ENCODE peak calls at places on chromosomes 13 and 19, in seven cellular contexts. C is fibroblast of lung, D is RWPE1, M is psoas muscle, I is Peyer's patch, W is neural crest cell, B is uterus. N is an unnamed sample.

GRCh38 chr13:20973886-20974285 is 71.3 kb upstream of the XPO4 start:
- DNase-seq in C (no peak), D (no peak), M (no peak), I (no peak), W (no peak), B (no peak), N (no peak)

GRCh38 chr13:23632741-23633140 is 62.5 kb downstream of the TNFRSF19 start:
- DNase-seq in C (no peak), D (no peak), M (no peak), I (no peak), W (no peak), B (no peak), N (no peak)

GRCh38 chr19:56167064-56167578 is 8.7 kb upstream of the GALP start:
- DNase-seq in C (no peak), D (peak), M (no peak), I (no peak), W (no peak), B (no peak), N (no peak)

GRCh38 chr13:53782400-53783030 is 753.9 kb downstream of the OLFM4 start:
- DNase-seq in C (peak), D (peak), M (no peak), I (no peak), W (peak), B (no peak), N (peak)

GRCh38 chr19:38862321-38863059 is 12.7 kb upstream of the HNRNPL start:
- DNase-seq in C (peak), D (no peak), M (peak), I (peak), W (no peak), B (peak), N (no peak)

GRCh38 chr13:52749446-52749845 is 9.8 kb upstream of the CNMD start:
- DNase-seq in C (no peak), D (no peak), M (no peak), I (no peak), W (no peak), B (no peak), N (no peak)

GRCh38 chr19:35408284-35409171 is 37.7 kb downstream of the GPR42 start:
- DNase-seq in C (no peak), D (no peak), M (no peak), I (peak), W (no peak), B (no peak), N (no peak)

GRCh38 chr19:30367421-30367820 is 4.8 kb upstream of the ZNF536 start:
- DNase-seq in C (no peak), D (no peak), M (no peak), I (no peak), W (no peak), B (no peak), N (no peak)

GRCh38 chr13:40064154-40064713 is 408.8 kb downstream of the COG6 start:
- DNase-seq in C (no peak), D (no peak), M (no peak), I (no peak), W (no peak), B (no peak), N (no peak)

GRCh38 chr13:70333752-70334151 is 225.5 kb upstream of the KLHL1 start:
- DNase-seq in C (no peak), D (no peak), M (no peak), I (no peak), W (no peak), B (no peak), N (no peak)

GRCh38 chr13:95471960-95472359 is 80.6 kb upstream of the CLDN10 start:
- DNase-seq in C (no peak), D (no peak), M (no peak), I (no peak), W (no peak), B (no peak), N (no peak)

GRCh38 chr13:51557875-51558604 is 26.2 kb upstream of the WDFY2 start:
- DNase-seq in C (peak), D (peak), M (no peak), I (no peak), W (no peak), B (peak), N (no peak)

GRCh38 chr19:778910-779653 is 18.2 kb upstream of the PTBP1 start:
- DNase-seq in C (peak), D (peak), M (peak), I (peak), W (no peak), B (no peak), N (no peak)

GRCh38 chr13:112174476-112175110 is 107.6 kb downstream of the SOX1 start:
- DNase-seq in C (no peak), D (no peak), M (no peak), I (peak), W (no peak), B (no peak), N (no peak)

GRCh38 chr19:2775556-2776430 is 7.3 kb downstream of the SGTA start:
- DNase-seq in C (peak), D (no peak), M (peak), I (peak), W (no peak), B (peak), N (no peak)

GRCh38 chr13:32019612-32020233 is 11.9 kb upstream of the FRY start:
- DNase-seq in C (peak), D (peak), M (no peak), I (peak), W (peak), B (peak), N (peak)

DNA sequence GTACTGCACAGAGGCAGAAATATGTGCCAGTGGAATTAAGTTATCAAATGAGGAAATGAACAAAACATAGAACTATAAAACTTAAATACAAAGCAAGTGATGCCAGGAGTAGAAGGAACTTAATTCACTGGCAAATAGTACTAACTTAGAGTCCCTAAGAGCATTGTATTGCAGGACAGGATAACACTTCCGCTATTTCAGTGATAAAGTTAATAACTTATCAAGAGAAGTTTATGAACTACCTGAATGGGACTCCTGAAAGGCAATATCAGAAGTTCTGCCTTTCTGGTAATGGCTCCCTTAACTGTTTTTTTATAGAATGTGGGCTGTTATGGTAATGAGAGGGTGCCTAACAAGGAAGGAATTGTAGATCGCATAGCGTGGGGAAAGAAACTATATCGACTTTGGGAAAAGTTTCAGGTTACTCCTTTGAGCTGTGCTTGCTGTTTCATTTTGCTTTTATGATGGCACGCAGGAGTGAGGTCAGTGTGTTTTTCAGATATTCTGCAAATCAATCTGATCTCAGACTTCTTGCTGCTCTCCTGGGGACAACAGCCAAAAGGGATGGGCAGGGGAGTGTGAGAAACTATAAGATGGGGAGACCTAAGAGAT is 95.3 kb upstream of the MLNR start:
- DNase-seq in C (peak), D (no peak), M (no peak), I (no peak), W (no peak), B (no peak), N (no peak)
- TF ChIP-seq CTCF in C (no peak), D (no peak), M (no peak), I (no peak), W (no peak), B (no peak), N (no peak)

GRCh38 chr19:53951436-53951835 is 11.3 kb upstream of the CACNG8 start:
- DNase-seq in C (no peak), D (no peak), M (no peak), I (no peak), W (no peak), B (no peak), N (no peak)

GRCh38 chr19:53947624-53948023 is 15.1 kb upstream of the CACNG8 start:
- DNase-seq in C (no peak), D (no peak), M (no peak), I (no peak), W (no peak), B (no peak), N (no peak)

GRCh38 chr19:53953383-53953782 is 9.4 kb upstream of the CACNG8 start:
- DNase-seq in C (no peak), D (no peak), M (no peak), I (no peak), W (no peak), B (no peak), N (no peak)

GRCh38 chr19:53957448-53958167 is 5.1 kb upstream of the CACNG8 start:
- DNase-seq in C (no peak), D (no peak), M (no peak), I (no peak), W (no peak), B (no peak), N (no peak)

GRCh38 chr19:53951947-53952346 is 10.8 kb upstream of the CACNG8 start:
- DNase-seq in C (no peak), D (no peak), M (no peak), I (no peak), W (no peak), B (no peak), N (no peak)
- TF ChIP-seq CTCF in C (no peak), D (no peak), M (no peak), I (no peak), W (no peak), B (no peak), N (no peak)

DNA sequence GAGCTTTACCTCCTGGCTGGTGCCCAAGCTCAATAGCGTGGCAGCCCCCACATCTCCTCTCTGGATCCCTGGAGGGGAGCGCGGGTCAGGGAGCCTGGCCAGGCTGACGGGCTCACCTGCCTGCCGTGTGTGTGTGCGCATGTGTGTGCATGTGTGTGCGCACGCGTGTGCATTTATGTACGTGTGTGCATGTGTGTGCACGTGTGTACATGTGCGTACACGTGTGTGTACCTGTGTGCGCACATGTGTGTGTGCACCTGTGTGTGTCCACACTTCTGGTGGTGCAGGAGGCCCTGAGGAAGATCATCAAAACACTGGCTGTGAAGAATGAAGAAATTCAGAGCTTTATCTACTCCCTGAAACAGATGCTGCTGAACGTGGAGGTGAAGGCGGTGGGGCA is 1.3 kb downstream of the FSD1 start:
- DNase-seq in C (no peak), D (no peak), M (no peak), I (no peak), W (no peak), B (no peak), N (no peak)
- TF ChIP-seq CTCF in C (no peak), D (no peak), M (no peak), I (no peak), W (no peak), B (no peak), N (no peak)

DNA sequence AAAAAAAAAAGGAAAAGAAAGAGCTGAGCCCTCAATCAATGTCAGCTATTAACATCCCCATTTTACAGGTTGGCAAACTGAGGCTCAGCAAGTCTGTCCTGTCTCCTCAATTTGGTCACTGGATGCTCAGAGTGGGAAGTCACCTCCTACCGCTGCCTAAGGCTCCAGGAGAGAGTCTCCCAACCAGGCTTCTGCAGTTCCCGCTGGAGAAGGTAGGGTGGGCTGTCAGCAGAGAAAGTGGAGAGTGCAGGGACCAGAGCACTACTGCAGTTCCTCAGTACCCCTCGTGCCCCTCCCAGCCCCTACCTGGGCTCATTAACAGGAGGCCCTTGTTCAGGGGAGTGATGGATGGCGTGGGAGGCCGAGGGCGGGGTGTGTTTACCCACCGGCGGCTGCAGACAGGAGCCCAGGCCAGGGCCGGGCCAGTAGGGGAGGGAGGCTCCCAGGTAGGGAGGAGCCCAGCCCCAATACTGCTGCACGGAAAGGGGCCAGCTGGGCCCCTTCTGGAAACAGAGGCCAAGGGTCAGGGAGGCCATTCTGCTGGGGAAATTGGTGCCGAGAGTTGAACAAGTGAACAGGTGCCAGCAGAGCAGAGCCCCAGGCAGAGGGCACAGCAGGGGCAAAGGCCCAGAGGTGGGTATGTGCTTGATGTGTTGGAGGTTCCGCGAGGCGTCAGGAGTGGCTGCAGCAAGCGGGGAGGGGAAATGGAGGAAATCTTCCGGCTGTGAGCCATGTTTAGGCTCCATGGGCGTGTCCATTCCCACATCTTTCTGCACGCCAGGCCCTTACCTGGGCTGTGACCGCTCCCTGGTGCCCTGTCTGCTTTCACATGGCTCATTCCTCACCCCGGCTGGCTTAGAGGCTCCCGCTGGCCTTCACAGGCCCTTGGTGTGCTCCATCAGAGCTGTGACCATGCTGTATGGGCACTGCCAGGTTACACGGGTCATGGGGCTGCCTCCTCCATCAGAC is 7.6 kb upstream of the COMP start:
- DNase-seq in C (no peak), D (no peak), M (no peak), I (no peak), W (no peak), B (no peak), N (no peak)
- TF ChIP-seq CTCF in C (peak), D (no peak), M (no peak), I (no peak), W (peak), B (no peak), N (no peak)